ENCODE peak calls at places on chromosomes 4 and X, in five cellular contexts. T is fibroblast of lung, U is breast epithelium, C is psoas muscle, O is left ventricle myocardium inferior. H is an unnamed sample.
A peak's percentile ranks its signal among the peaks of the same experiment; 100 is the strongest.

GRCh38 chr4:2761035-2761923 is 5.1 kb upstream of the TNIP2 start:
- DNase-seq in T (peak; percentile 13), U (no peak), C (peak; percentile 35), O (no peak), H (no peak)

GRCh38 chr4:44186096-44186849 is 262.3 kb downstream of the KCTD8 start:
- DNase-seq in T (no peak), U (no peak), C (no peak), O (no peak), H (no peak)

GRCh38 chr4:125244848-125245450 is 69.8 kb upstream of the FAT4 start:
- DNase-seq in T (peak; percentile 9), U (no peak), C (no peak), O (no peak), H (no peak)

GRCh38 chrX:136674270-136674986 is 26.5 kb downstream of the CD40LG start:
- DNase-seq in T (no peak), U (no peak), C (no peak), O (no peak), H (no peak)

GRCh38 chr4:76420901-76421581 is at the start of gene CCDC158:
- DNase-seq in T (peak; percentile 36), U (no peak), C (peak; percentile 54), O (peak; percentile 19), H (no peak)

GRCh38 chrX:72018277-72019112 is 107.8 kb downstream of the NHSL2 start:
- DNase-seq in T (peak; percentile 89), U (peak; percentile 84), C (peak; percentile 93), O (peak; percentile 84), H (peak; percentile 89)

GRCh38 chr4:185019451-185020292 is 1.4 kb downstream of the HELT start:
- DNase-seq in T (no peak), U (no peak), C (no peak), O (no peak), H (no peak)

GRCh38 chr4:189463734-189464133 is 476.9 kb upstream of the FRG1 start:
- DNase-seq in T (no peak), U (no peak), C (no peak), O (no peak), H (no peak)

GRCh38 chr4:133268205-133268604 is 119.1 kb downstream of the PCDH10 start:
- DNase-seq in T (no peak), U (no peak), C (no peak), O (no peak), H (no peak)

GRCh38 chrX:402857-403256 is 16.1 kb upstream of the PPP2R3B start:
- DNase-seq in T (no peak), U (no peak), C (no peak), O (no peak), H (no peak)

GRCh38 chrX:91434351-91435168 is at the start of gene PABPC5:
- DNase-seq in T (peak; percentile 86), U (peak; percentile 47), C (peak; percentile 87), O (peak; percentile 78), H (peak; percentile 82)

GRCh38 chr4:16887887-16888286 is 10.6 kb downstream of the LDB2 start:
- DNase-seq in T (no peak), U (no peak), C (no peak), O (no peak), H (no peak)

GRCh38 chr4:3785292-3785565 is 19.0 kb downstream of the ADRA2C start:
- DNase-seq in T (no peak), U (no peak), C (no peak), O (no peak), H (no peak)

GRCh38 chr4:128358231-128358902 is 70.8 kb upstream of the PGRMC2 start:
- DNase-seq in T (peak; percentile 82), U (no peak), C (no peak), O (no peak), H (no peak)

GRCh38 chrX:142095816-142096215 is 109.3 kb downstream of the MAGEC2 start:
- DNase-seq in T (peak; percentile 4), U (no peak), C (no peak), O (no peak), H (no peak)

GRCh38 chr4:162461952-162462351 is 298.2 kb upstream of the FSTL5 start:
- DNase-seq in T (peak; percentile 6), U (no peak), C (no peak), O (no peak), H (no peak)

GRCh38 chr4:51885371-51885770 is 42.4 kb downstream of the DCUN1D4 start:
- DNase-seq in T (peak; percentile 32), U (no peak), C (no peak), O (no peak), H (no peak)

GRCh38 chr4:78954048-78954666 is 14.9 kb upstream of the PAQR3 start:
- DNase-seq in T (no peak), U (no peak), C (no peak), O (no peak), H (no peak)

GRCh38 chr4:57048590-57049304 is 61.4 kb downstream of the IGFBP7 start:
- DNase-seq in T (peak; percentile 39), U (no peak), C (no peak), O (no peak), H (no peak)

GRCh38 chr4:7328913-7329638 is 105.7 kb downstream of the PSAPL1 start:
- DNase-seq in T (peak; percentile 84), U (peak; percentile 40), C (peak; percentile 61), O (peak; percentile 58), H (no peak)

DNA sequence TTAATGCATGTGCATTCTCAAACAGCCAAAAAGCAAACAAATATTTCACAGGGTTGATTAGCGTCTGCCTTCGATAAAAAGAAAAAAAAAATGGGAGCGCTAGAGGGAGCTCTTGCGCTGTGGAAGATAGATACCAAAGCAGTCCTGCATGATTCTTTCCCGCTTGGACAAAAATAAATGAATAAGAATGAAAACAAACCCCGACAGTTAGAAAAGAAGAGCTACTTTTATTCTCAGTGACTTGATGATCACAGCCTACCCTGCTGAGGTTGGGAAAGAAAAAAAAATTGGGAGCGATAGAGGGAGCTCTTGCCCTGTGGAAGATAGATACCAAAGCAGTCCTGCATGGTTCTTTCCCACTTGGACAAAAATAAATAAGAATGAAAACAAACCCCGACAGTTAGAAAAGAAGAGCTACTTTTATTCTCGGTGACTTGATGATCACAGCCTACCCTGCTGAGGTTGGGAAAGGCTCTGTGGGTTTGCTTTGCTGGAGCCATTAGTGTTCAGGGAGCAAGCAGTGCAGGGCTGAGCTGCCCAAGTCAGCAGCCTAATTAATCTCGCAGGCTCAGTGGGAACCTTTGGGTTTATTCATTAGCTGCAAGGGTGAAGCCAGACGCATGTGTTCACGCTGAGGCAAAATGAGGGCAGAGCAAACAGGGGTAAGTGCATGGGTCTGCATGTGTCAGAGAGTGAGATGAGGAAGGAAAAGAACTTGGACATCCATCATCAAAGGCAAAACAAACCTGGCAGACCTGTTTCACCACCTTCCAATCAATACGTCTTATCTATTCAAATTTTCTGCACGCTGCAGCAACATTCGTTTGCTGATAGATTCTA is 249.3 kb upstream of the PRKX start:
- DNase-seq in T (peak; percentile 7), U (no peak), C (no peak), O (no peak), H (no peak)
- H3K4me3 ChIP-seq in T (no peak overlapping the region), U (no peak overlapping the region), C (no peak overlapping the region), O (no peak overlapping the region), H (no peak overlapping the region)

GRCh38 chrX:40170830-40171512 is 73.2 kb upstream of the BCOR start:
- DNase-seq in T (no peak), U (no peak), C (no peak), O (no peak), H (no peak)

GRCh38 chrX:40172980-40173661 is 75.4 kb upstream of the BCOR start:
- DNase-seq in T (no peak), U (no peak), C (no peak), O (no peak), H (no peak)

GRCh38 chrX:40171513-40172168 is 73.9 kb upstream of the BCOR start:
- DNase-seq in T (peak; percentile 51), U (no peak), C (peak; percentile 65), O (no peak), H (no peak)

GRCh38 chrX:40173662-40174593 is 76.2 kb upstream of the BCOR start:
- DNase-seq in T (peak; percentile 8), U (no peak), C (peak; percentile 56), O (no peak), H (no peak)

GRCh38 chrX:40172169-40172979 is 74.6 kb upstream of the BCOR start:
- DNase-seq in T (peak; percentile 65), U (no peak), C (peak; percentile 84), O (peak; percentile 72), H (no peak)
- TF ChIP-seq CTCF in T (no peak), U (no peak), C (no peak), O (no peak), H (no peak)

GRCh38 chr4:113065629-113066028 is 16.2 kb downstream of the ANK2 start:
- DNase-seq in T (no peak), U (no peak), C (no peak), O (no peak), H (no peak)
- H3K4me1 ChIP-seq in T (no peaks in the 10 kb centered on the region), U (no peaks in the 10 kb centered on the region), C (no peaks in the 10 kb centered on the region), O (peaks cover 22% of the 10 kb centered on the region), H (no peaks in the 10 kb centered on the region)

GRCh38 chrX:11190745-11191510 is 79.8 kb downstream of the HCCS start:
- DNase-seq in T (no peak), U (no peak), C (no peak), O (no peak), H (no peak)

GRCh38 chrX:11188664-11189063 is 77.5 kb downstream of the HCCS start:
- DNase-seq in T (peak; percentile 43), U (no peak), C (no peak), O (no peak), H (no peak)

GRCh38 chrX:11187001-11187400 is 75.9 kb downstream of the HCCS start:
- DNase-seq in T (no peak), U (no peak), C (no peak), O (no peak), H (no peak)

GRCh38 chrX:11189097-11189496 is 78.0 kb downstream of the HCCS start:
- DNase-seq in T (peak; percentile 2), U (no peak), C (no peak), O (no peak), H (no peak)

GRCh38 chrX:11185861-11186260 is 74.7 kb downstream of the HCCS start:
- DNase-seq in T (no peak), U (no peak), C (no peak), O (no peak), H (no peak)
- H3K4me3 ChIP-seq in T (no peak overlapping the region), U (no peak overlapping the region), C (no peak overlapping the region), O (no peak overlapping the region), H (no peak overlapping the region)

H was measured in right atrium auricular region.